ENCODE peak calls at places on chromosome 1, in ten cellular contexts. Y, N, L, T, X, H, A, J, V and U are unnamed samples.

GRCh38 chr1:212234431-212235298 is 50.5 kb upstream of the PPP2R5A start:
- DNase-seq in Y (no peak), N (peak), H (peak), A (peak), X (peak), T (peak), L (peak), V (no peak), J (peak), U (no peak)

GRCh38 chr1:94522304-94522703 is 19.3 kb downstream of the F3 start:
- DNase-seq in N (peak), A (peak), V (peak), X (no peak), H (no peak), J (peak), Y (no peak), L (peak), T (no peak), U (no peak)

GRCh38 chr1:112905420-112906154 is 50.4 kb downstream of the SLC16A1 start:
- DNase-seq in J (no peak), A (peak), L (no peak), N (peak), V (no peak), H (no peak), X (no peak), Y (no peak), T (no peak), U (no peak)

GRCh38 chr1:234727018-234727757 is 117.2 kb upstream of the IRF2BP2 start:
- DNase-seq in L (no peak), T (no peak), J (peak), X (no peak), V (peak), H (no peak), Y (no peak), A (no peak), N (no peak), U (peak)

GRCh38 chr1:5779608-5780323 is 212.5 kb downstream of the NPHP4 start:
- DNase-seq in V (no peak), A (no peak), L (peak), N (no peak), J (no peak), H (no peak), T (no peak), X (no peak), Y (no peak), U (no peak)

GRCh38 chr1:228464487-228464983 is 22.6 kb upstream of the RNF187 start:
- DNase-seq in V (peak), H (peak), T (peak), N (peak), J (peak), Y (peak), X (peak), A (peak), L (no peak), U (peak)

GRCh38 chr1:24442764-24443163 is 27.2 kb downstream of the NIPAL3 start:
- DNase-seq in J (no peak), Y (no peak), N (no peak), L (no peak), V (no peak), H (no peak), A (peak), T (no peak), X (no peak), U (no peak)

GRCh38 chr1:233140519-233140918 is 155.0 kb downstream of the PCNX2 start:
- DNase-seq in Y (no peak), N (no peak), T (no peak), A (peak), J (no peak), H (no peak), L (no peak), V (no peak), X (no peak), U (peak)

GRCh38 chr1:155078496-155079209 is at the start of gene EFNA3:
- DNase-seq in Y (peak), V (peak), L (no peak), X (peak), N (peak), J (peak), H (peak), A (peak), T (peak), U (peak)

GRCh38 chr1:211148371-211148770 is 14.4 kb upstream of the KCNH1 start:
- DNase-seq in L (no peak), J (no peak), Y (no peak), X (no peak), T (no peak), H (no peak), V (no peak), N (no peak), A (no peak), U (no peak)

GRCh38 chr1:195462646-195463045 is 1145.6 kb downstream of the KCNT2 start:
- DNase-seq in N (no peak), A (peak), X (no peak), Y (no peak), V (no peak), T (no peak), L (peak), H (no peak), J (no peak), U (no peak)

GRCh38 chr1:76006234-76006633 is 68.3 kb upstream of the ST6GALNAC3 start:
- DNase-seq in J (no peak), L (no peak), A (peak), V (no peak), H (no peak), T (peak), Y (no peak), X (no peak), N (no peak), U (no peak)

GRCh38 chr1:168709407-168709891 is 19.6 kb downstream of the DPT start:
- DNase-seq in X (no peak), A (peak), Y (no peak), L (peak), N (peak), V (peak), T (no peak), H (no peak), J (no peak), U (no peak)

GRCh38 chr1:173470608-173471007 is 6.5 kb upstream of the PRDX6 start:
- DNase-seq in X (no peak), Y (no peak), L (no peak), H (no peak), N (no peak), T (no peak), V (no peak), A (no peak), J (no peak), U (no peak)

GRCh38 chr1:173469656-173470055 is 7.5 kb upstream of the PRDX6 start:
- DNase-seq in V (no peak), N (peak), T (no peak), L (no peak), Y (no peak), A (no peak), H (no peak), X (no peak), J (no peak), U (no peak)

GRCh38 chr1:173467426-173467825 is 9.7 kb upstream of the PRDX6 start:
- DNase-seq in J (no peak), N (no peak), V (no peak), Y (no peak), H (no peak), L (no peak), T (no peak), A (peak), X (no peak), U (no peak)
- TF ChIP-seq CTCF in J (no peak), N (no peak), V (no peak), Y (no peak), H (no peak), L (no peak), T (no peak), A (no peak), X (no peak), U (no peak)

DNA sequence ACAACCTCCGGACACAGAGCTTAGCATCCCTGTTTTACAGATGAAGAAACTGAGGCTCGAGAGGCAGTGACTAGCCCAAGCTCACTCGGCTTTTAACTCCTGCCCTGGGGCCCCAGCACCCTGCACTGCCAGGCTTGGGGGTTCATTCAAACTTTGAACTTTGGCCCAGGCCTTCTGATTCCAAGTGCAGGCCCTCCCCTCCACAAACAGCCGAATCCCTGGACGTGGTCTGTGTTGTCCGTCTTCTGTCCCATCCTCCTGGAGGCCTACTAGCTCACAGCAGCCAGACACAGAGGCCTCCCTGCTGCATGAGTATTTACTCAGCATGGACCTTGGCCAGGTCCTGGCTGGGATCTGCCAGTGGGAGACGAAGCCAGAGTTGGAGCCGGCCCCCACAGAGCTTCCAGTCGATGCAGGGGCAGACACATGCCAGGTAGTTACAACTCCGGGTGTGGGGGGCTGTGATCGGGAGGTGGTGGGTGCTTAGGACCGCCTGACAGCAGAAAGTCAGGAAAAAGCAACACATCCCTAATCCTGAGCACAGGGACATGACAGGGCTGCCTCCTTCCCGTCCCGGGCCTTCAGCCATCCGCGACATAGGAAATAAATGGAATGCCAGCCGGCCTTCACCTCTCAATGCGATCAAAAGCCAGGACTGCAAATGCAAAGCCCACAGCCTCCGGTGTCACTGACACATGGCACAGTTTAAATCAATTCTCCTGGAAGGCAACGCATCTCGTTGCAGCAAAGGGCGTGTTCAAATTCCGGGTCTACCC is 7.4 kb downstream of the IFFO2 start:
- DNase-seq in N (peak), H (peak), X (peak), A (peak), J (no peak), T (no peak), Y (no peak), L (no peak), V (peak), U (no peak)
- TF ChIP-seq CTCF in N (no peak), H (no peak), X (no peak), A (peak), J (no peak), T (no peak), Y (no peak), L (no peak), V (no peak), U (no peak)

DNA sequence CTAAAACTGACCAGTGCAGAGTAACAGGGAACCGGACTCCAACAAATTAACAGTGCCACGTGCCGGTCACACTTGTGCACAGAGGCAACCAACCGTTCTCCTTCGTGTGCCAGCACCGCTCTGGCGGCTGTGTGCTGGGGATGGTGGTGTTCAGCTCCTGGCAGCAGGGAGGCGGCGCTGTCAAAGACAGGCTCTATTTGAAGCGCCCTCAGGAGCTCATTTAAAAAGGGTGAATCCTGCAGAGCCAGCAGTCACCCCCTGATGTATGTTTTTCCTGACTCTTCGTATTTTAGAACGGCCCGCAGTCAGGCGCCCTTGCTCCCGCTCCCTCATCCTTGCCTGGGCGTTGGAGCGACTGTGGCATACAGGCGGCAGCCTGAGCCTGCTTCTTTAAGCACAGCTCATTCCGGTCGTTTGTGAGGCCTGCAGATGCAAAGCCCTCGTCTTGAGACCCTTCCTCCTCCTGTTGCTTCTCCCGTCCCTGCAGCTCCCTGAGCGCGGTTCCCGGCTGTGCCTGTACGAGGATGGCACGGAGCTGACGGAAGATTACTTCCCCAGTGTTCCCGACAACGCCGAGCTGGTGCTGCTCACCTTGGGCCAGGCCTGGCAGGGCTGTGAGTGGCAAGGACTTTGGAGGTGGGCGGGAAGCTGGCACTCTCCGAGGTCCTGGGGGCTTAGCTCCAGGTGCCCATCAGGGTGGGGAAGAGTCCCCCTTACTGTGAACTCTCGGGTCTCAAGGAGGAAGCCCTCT is 1.1 kb downstream of the DFFB start:
- DNase-seq in T (no peak), N (no peak), X (no peak), J (peak), A (peak), Y (no peak), H (no peak), V (peak), L (no peak), U (peak)
- TF ChIP-seq CTCF in T (no peak), N (no peak), X (no peak), J (peak), A (no peak), Y (no peak), H (no peak), V (no peak), L (peak), U (no peak)

GRCh38 chr1:44174630-44175029 is 33.2 kb upstream of the KLF18 start:
- DNase-seq in A (no peak), L (no peak), J (no peak), N (no peak), V (no peak), H (no peak), Y (no peak), T (no peak), X (no peak), U (no peak)
- TF ChIP-seq CTCF in A (no peak), L (no peak), J (no peak), N (no peak), V (no peak), H (no peak), Y (no peak), T (no peak), X (no peak), U (no peak)

DNA sequence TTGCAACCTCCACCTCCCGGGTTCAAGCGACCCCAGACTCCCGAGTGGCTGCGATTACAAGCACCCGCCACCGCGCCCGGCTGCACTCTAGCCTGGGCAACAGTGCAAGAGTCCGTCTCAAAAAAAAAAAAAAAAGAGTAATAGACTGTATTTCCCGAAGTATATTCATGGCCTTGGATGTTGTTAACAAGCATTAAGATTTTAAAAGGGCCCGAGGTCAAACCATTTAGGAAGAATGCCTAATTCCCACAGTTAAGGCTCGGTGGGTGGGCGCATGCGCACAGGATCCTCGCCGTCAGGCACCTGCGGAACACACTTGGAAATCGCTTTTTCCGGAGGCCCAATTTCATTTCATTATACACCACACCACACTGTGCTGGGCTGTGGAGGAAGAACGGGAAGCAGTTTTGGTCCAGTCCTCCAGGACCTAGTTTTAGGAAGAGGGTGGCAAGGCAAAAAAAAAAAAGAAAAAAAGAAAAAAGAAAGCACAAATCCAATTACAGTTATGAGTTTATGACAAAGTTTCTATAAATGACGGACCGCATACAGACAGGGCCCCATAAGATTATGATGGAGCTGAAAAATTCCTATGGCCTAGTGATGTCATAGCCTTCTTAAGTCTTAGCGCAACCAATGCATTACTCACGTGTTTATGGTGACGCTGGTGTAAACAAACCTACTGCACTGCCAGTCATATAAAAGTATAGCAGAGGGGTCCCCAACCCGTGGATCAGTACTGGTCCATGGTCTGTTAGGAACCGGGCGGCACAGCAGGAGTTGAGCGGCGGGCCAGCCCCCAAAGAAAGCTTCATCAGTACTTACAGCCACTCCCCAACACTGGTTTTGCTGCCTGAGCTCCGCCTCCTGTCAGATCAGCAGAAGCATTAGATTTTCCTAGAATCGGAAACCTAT is 38.2 kb downstream of the H3-3A start:
- DNase-seq in H (peak), N (peak), T (no peak), Y (no peak), V (peak), L (no peak), A (peak), X (no peak), J (peak), U (peak)
- TF ChIP-seq CTCF in H (no peak), N (no peak), T (no peak), Y (no peak), V (peak), L (no peak), A (no peak), X (no peak), J (no peak), U (no peak)